ENCODE peak calls at places on chromosomes 12 and 14, in five cellular contexts. U, C, W, S and I are unnamed samples.

GRCh38 chr12:1870086-1870485 is 48.4 kb downstream of the CACNA2D4 start:
- DNase-seq in U (no peak), S (no peak), W (no peak), C (no peak), I (no peak)

GRCh38 chr12:83826112-83826511 is 1086.5 kb downstream of the SLC6A15 start:
- DNase-seq in S (peak), W (no peak), C (peak), U (peak), I (no peak)

GRCh38 chr12:65822732-65823480 is 1.4 kb upstream of the HMGA2 start:
- DNase-seq in S (no peak), U (no peak), C (peak), W (peak), I (no peak)

GRCh38 chr14:54728700-54729527 is 162.0 kb downstream of the SAMD4A start:
- DNase-seq in U (no peak), W (no peak), C (no peak), S (no peak), I (no peak)

GRCh38 chr12:17592472-17592871 is 497.5 kb downstream of the RERGL start:
- DNase-seq in S (no peak), W (no peak), U (no peak), C (no peak), I (no peak)

GRCh38 chr12:12788675-12789368 is 3.4 kb downstream of the APOLD1 start:
- DNase-seq in C (peak), S (peak), U (peak), W (no peak), I (peak)

GRCh38 chr12:21852251-21852650 is 77.7 kb upstream of the KCNJ8 start:
- DNase-seq in U (no peak), S (no peak), W (no peak), C (peak), I (no peak)

GRCh38 chr12:91877022-91877421 is 268.6 kb downstream of the BTG1 start:
- DNase-seq in C (no peak), W (no peak), S (peak), U (no peak), I (peak)

GRCh38 chr12:76670776-76671175 is 93.1 kb upstream of the ZDHHC17 start:
- DNase-seq in C (peak), U (peak), S (no peak), W (no peak), I (no peak)

GRCh38 chr12:133120385-133121191 is 9.5 kb downstream of the ZNF891 start:
- DNase-seq in W (no peak), C (no peak), U (no peak), S (no peak), I (no peak)

GRCh38 chr12:55822228-55822627 is 4.4 kb downstream of the ORMDL2 start:
- DNase-seq in S (no peak), U (peak), C (no peak), W (no peak), I (no peak)

GRCh38 chr12:67784831-67785230 is 136.3 kb downstream of the DYRK2 start:
- DNase-seq in U (no peak), W (no peak), C (no peak), S (no peak), I (no peak)

GRCh38 chr14:74737753-74738325 is 24.9 kb downstream of the FCF1 start:
- DNase-seq in W (no peak), S (no peak), U (no peak), C (peak), I (no peak)

GRCh38 chr14:48456051-48456450 is 780.6 kb upstream of the MDGA2 start:
- DNase-seq in C (no peak), W (no peak), S (no peak), U (no peak), I (no peak)

GRCh38 chr14:100025111-100025510 is 40.1 kb upstream of the EVL start:
- DNase-seq in S (no peak), W (no peak), U (peak), C (peak), I (peak)

GRCh38 chr14:61517861-61518802 is 177.2 kb upstream of the HIF1A start:
- DNase-seq in S (no peak), U (no peak), W (no peak), C (no peak), I (no peak)

GRCh38 chr14:21528381-21529348 is 2.5 kb upstream of the SALL2 start:
- DNase-seq in U (no peak), S (no peak), W (no peak), C (no peak), I (no peak)

GRCh38 chr14:89723930-89724915 is 230.3 kb downstream of the EFCAB11 start:
- DNase-seq in U (no peak), S (no peak), C (no peak), W (no peak), I (peak)

GRCh38 chr12:34598851-34599529 is 576.7 kb downstream of the ALG10 start:
- DNase-seq in W (no peak), S (no peak), C (no peak), U (no peak), I (no peak)

GRCh38 chr14:34030864-34031263 is 80.0 kb upstream of the EGLN3 start:
- DNase-seq in S (no peak), C (no peak), U (no peak), W (no peak), I (no peak)

GRCh38 chr12:132248439-132249157 is 80.8 kb downstream of the GALNT9 start:
- DNase-seq in S (no peak), C (peak), U (no peak), W (no peak), I (no peak)

GRCh38 chr14:94485944-94486841 is 10.2 kb upstream of the SERPINA9 start:
- DNase-seq in S (peak), U (peak), W (peak), C (no peak), I (peak)

GRCh38 chr12:31929140-31929526 is 30.1 kb upstream of the RESF1 start:
- DNase-seq in U (no peak), W (no peak), C (no peak), S (no peak), I (peak)

GRCh38 chr14:85529803-85530574 is at the start of gene FLRT2:
- DNase-seq in W (no peak), U (peak), S (no peak), C (peak), I (no peak)

GRCh38 chr12:62594771-62595170 is 128.1 kb downstream of the MON2 start:
- DNase-seq in S (no peak), U (no peak), W (no peak), C (no peak), I (no peak)

GRCh38 chr14:92684801-92685560 is 63.4 kb downstream of the LGMN start:
- DNase-seq in U (no peak), C (no peak), W (no peak), S (no peak), I (no peak)

GRCh38 chr12:48157889-48158370 is 615 bp upstream of the ASB8 start:
- DNase-seq in W (no peak), C (no peak), U (no peak), S (no peak), I (no peak)

GRCh38 chr14:22870811-22871199 is 735 bp upstream of the LRP10 start:
- DNase-seq in W (no peak), C (no peak), S (no peak), U (no peak), I (no peak)

GRCh38 chr12:131375261-131375971 is 335.5 kb upstream of the SFSWAP start:
- DNase-seq in S (no peak), W (no peak), U (no peak), C (no peak), I (no peak)

GRCh38 chr14:64225156-64225757 is 68.9 kb downstream of the ESR2 start:
- DNase-seq in W (no peak), C (no peak), S (no peak), U (no peak), I (no peak)

GRCh38 chr14:92780865-92781264 is 13.2 kb upstream of the GOLGA5 start:
- DNase-seq in W (no peak), U (no peak), C (no peak), S (no peak), I (no peak)

GRCh38 chr12:104691661-104692334 is 235.1 kb downstream of the CHST11 start:
- DNase-seq in U (no peak), W (no peak), C (no peak), S (no peak), I (no peak)

GRCh38 chr14:100764716-100765115 is 38.0 kb downstream of the DLK1 start:
- DNase-seq in S (no peak), W (no peak), U (no peak), C (no peak), I (no peak)

GRCh38 chr14:68521952-68522509 is 270.8 kb downstream of the ZFP36L1 start:
- DNase-seq in C (no peak), W (no peak), S (no peak), U (no peak), I (no peak)

GRCh38 chr14:30214014-30214413 is 286.4 kb upstream of the PRKD1 start:
- DNase-seq in C (peak), S (peak), W (no peak), U (no peak), I (no peak)

GRCh38 chr14:87434680-87435079 is 558.3 kb downstream of the GALC start:
- DNase-seq in C (no peak), S (peak), U (no peak), W (no peak), I (no peak)

GRCh38 chr14:78202178-78202577 is 32.0 kb downstream of the NRXN3 start:
- DNase-seq in W (no peak), C (no peak), U (no peak), S (no peak), I (no peak)